ENCODE peak calls at places on chromosomes 3 and 15, in four cellular contexts. Y, D, N and S are unnamed samples.

GRCh38 chr3:172836390-172836997 is 86.0 kb downstream of the ECT2 start:
- DNase-seq in D (no peak), Y (no peak), N (no peak), S (no peak)

GRCh38 chr3:49671291-49672288 is 2.6 kb upstream of the APEH start:
- DNase-seq in Y (peak; percentile 52), N (no peak), D (peak; percentile 38), S (no peak)

GRCh38 chr3:9088431-9089353 is 125.4 kb upstream of the RAD18 start:
- DNase-seq in N (no peak), Y (no peak), D (no peak), S (no peak)

GRCh38 chr3:15301761-15302160 is 30.6 kb downstream of the SH3BP5 start:
- DNase-seq in N (no peak), D (no peak), Y (no peak), S (no peak)

GRCh38 chr15:42576776-42577175 is 1.4 kb downstream of the STARD9 start:
- DNase-seq in D (no peak), N (no peak), Y (no peak), S (no peak)

GRCh38 chr3:71142440-71143161 is 440.9 kb downstream of the FOXP1 start:
- DNase-seq in D (no peak), N (no peak), Y (no peak), S (no peak)

GRCh38 chr3:194756460-194757355 is 71.0 kb downstream of the FAM43A start:
- DNase-seq in Y (peak; percentile 32), N (no peak), D (no peak), S (no peak)

GRCh38 chr15:61227269-61228024 is 1.7 kb downstream of the RORA start:
- DNase-seq in N (no peak), Y (no peak), D (no peak), S (no peak)

GRCh38 chr3:5201536-5201935 is 14.0 kb downstream of the EDEM1 start:
- DNase-seq in D (no peak), N (no peak), Y (no peak), S (no peak)

DNA sequence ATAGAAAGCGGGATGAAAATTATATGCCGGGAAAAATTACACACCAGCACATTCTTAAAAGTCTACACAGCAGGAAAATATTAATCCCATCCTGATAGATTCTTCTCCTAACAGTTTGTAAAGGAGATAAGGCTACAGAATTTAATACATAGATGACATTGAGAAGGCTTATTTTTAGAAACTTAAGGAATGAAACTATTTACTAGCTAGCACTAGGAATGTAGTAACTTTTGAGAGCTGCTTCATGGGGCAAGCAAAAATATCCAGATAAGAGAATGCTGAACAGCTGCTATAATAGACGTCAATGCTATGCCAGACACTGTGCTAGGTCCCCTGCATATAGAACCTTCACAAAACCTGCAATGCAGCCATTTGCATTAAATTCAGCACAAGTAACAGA is 912.7 kb upstream of the NR2F2 start:
- DNase-seq in N (no peak), D (no peak), Y (no peak), S (no peak)
- H3K4me3 ChIP-seq in N (no peak overlapping the region), D (no peak overlapping the region), Y (no peak overlapping the region), S (no peak overlapping the region)

GRCh38 chr3:138093721-138094120 is 21.7 kb downstream of the DZIP1L start:
- DNase-seq in N (no peak), Y (no peak), D (no peak), S (no peak)

GRCh38 chr3:138092023-138092422 is 23.4 kb downstream of the DZIP1L start:
- DNase-seq in N (no peak), D (no peak), Y (no peak), S (no peak)

GRCh38 chr3:138099417-138099816 is 16.0 kb downstream of the DZIP1L start:
- DNase-seq in D (no peak), Y (no peak), N (no peak), S (no peak)

DNA sequence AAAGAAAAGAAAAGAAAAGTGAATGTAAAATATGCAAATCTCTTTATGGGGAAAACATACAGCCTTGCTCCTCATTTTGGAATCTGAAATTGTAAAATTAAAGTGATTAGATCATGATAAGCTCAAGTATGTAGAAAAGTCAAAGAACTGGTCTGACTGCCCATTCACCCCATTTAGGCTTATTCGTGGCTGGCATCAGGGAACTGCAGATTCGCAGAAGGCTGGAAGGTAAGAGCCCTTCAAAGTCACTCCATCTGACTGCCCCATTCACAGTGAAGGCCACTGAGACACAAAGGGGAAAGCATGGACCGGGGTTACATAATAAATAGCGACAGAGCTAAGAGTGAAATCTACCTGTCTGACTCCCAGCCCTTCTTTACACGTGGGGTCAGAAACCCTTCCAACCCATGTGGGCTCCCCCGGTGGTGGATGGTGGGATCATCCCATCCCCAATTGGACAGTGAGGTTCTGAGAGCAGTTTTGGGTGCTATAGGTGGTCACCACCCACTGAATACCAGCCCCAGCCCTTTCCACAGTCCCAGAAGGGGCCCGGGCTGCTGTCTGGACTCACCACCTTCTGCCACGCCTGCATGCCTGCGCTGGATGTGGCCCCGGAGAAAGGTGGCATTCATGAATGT is 18.1 kb downstream of the DZIP1L start:
- DNase-seq in D (no peak), N (no peak), Y (no peak), S (no peak)
- TF ChIP-seq CTCF in D (peak; percentile 50), N (no peak), Y (peak; percentile 23), S (peak; percentile 17)

GRCh38 chr15:101200181-101200580 is 51.7 kb downstream of the CHSY1 start:
- DNase-seq in D (no peak), Y (no peak), N (no peak), S (no peak)
- H3K27ac ChIP-seq in D (peak overlapping the region; percentile 94), Y (peak overlapping the region; percentile 54), N (peak overlapping the region; percentile 79), S (peak overlapping the region; percentile 65)

DNA sequence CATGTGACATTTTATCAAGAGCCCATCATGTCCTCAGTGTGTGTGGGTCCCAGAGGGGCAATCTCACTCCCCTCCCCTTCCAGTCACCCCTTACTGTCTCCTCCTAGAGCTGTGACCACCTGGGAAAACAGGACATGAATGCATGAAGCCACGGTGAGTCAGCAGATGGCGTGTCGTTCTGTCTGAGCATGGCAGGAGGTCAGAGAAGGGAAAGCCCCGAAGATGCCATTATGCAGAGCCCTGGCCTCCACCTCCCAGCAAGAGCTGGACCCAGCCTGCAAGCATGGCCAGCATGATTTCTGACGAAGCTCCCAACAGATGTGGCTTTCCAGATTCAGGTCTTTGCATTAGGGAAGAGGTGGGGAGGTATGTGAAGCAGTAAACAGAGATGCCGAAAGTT is 118.4 kb downstream of the TLE3 start:
- DNase-seq in Y (no peak), D (no peak), N (no peak), S (no peak)
- H3K4me3 ChIP-seq in Y (no peak overlapping the region), D (no peak overlapping the region), N (no peak overlapping the region), S (no peak overlapping the region)

GRCh38 chr15:90862964-90863721 is 5.2 kb upstream of the FURIN start:
- DNase-seq in D (no peak), N (no peak), Y (no peak), S (no peak)
- TF ChIP-seq CTCF in D (no peak), N (no peak), Y (no peak), S (no peak)

DNA sequence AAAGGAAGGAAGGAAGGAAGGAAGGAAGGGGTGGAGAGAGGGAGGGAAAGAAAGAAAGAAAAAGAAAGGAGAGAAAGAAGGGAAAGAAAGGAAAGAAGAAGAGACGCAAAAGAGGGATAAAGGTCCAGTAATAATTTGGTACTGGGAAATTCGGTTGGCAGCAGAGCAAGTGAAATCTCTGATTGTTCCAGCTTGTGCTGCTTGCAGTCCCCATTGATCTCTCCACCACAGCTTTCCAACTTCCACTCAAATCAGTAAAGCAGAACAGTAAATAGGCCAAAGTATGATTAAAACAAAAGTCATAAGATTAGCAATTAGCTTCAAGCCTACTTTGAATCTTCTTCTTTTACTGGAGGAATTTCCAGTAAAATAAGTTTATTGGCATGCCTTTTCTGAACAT is 357.2 kb downstream of the ROBO1 start:
- DNase-seq in Y (no peak), D (no peak), N (no peak), S (no peak)
- H3K27ac ChIP-seq in Y (no peak overlapping the region), D (no peak overlapping the region), N (no peak overlapping the region), S (no peak overlapping the region)

GRCh38 chr3:121839962-121840361 is 5.0 kb downstream of the EAF2 start:
- DNase-seq in D (no peak), Y (no peak), N (no peak), S (no peak)

GRCh38 chr3:121834734-121835709 is at the start of the genes EAF2 and IQCB1:
- DNase-seq in N (peak; percentile 83), D (peak; percentile 93), Y (peak; percentile 93), S (peak; percentile 82)

GRCh38 chr3:121834079-121834730 is 655 bp downstream of the IQCB1 start:
- DNase-seq in D (no peak), N (no peak), Y (no peak), S (no peak)

DNA sequence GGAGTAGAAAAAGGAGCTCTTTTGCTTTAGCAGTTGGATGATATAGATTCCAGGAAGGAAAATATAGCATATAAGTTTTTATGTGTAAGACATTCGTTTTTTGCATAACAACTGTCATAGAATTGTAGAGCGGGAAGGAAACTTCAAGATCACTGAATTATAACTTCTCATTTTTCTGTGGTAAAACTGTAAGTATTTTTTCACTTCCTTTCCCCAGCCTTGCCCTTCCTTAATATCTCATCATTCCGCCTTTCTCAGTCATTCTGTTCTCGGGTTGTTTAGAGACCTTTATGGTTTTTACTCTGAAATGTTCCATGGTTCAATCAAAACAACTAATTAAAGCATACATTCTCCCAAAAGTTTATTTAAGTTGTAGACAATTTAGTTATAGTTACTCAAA is 1.1 kb downstream of the EAF2 start:
- DNase-seq in N (no peak), Y (no peak), D (no peak), S (no peak)
- H3K4me3 ChIP-seq in N (no peak overlapping the region), Y (peak overlapping the region; percentile 84), D (peak overlapping the region; percentile 90), S (peak overlapping the region; percentile 88)

GRCh38 chr15:73873456-73873855 is at the start of gene TBC1D21:
- DNase-seq in Y (no peak), D (no peak), N (no peak), S (no peak)
- TF ChIP-seq CTCF in Y (no peak), D (peak; percentile 1), N (no peak), S (no peak)

DNA sequence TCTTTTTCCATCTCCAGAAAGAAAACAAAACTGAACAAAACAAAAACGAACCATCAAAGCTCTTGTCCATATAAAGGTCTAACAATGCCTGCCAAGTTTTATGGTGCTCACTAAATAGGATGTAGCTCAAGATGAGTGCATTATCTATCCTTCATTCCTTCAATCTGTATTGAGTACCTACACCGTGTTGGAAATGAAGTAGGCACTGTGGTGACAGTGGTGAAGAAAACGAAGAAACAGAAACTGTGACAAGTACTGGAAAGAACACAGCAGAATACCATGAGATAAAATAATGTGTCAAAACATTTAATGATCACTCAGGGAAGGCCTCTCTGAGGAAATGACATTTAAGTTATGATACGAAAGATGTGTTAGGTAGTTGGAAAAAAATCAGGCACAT is 36.2 kb downstream of the CBLB start:
- DNase-seq in N (no peak), Y (no peak), D (no peak), S (no peak)
- H3K27ac ChIP-seq in N (no peak overlapping the region), Y (peak overlapping the region; percentile 47), D (no peak overlapping the region), S (no peak overlapping the region)